ENCODE peak calls at places on chromosomes 4 and X, in four cellular contexts. R, X, K and C are unnamed samples.

GRCh38 chrX:471239-471638 is 84.5 kb upstream of the PPP2R3B start:
- DNase-seq in R (no peak), X (no peak), K (peak), C (no peak)

GRCh38 chrX:49308604-49309269 is 5.3 kb downstream of the GAGE10 start:
- DNase-seq in R (no peak), X (no peak), K (peak), C (no peak)

GRCh38 chrX:8254386-8254785 is 83.3 kb upstream of the VCX2 start:
- DNase-seq in R (no peak), X (no peak), K (no peak), C (no peak)

GRCh38 chr4:4968161-4968757 is 51.0 kb downstream of the CYTL1 start:
- DNase-seq in R (no peak), X (no peak), K (peak), C (no peak)

GRCh38 chr4:183971938-183972490 is 66.9 kb downstream of the STOX2 start:
- DNase-seq in R (no peak), X (peak), K (no peak), C (no peak)

GRCh38 chr4:93436000-93436626 is 392.4 kb upstream of the ATOH1 start:
- DNase-seq in R (no peak), X (no peak), K (no peak), C (no peak)

GRCh38 chrX:13688384-13688771 is 550 bp upstream of the RAB9A start:
- DNase-seq in R (no peak), X (no peak), K (no peak), C (no peak)

GRCh38 chr4:72302981-72303704 is 265.9 kb downstream of the ADAMTS3 start:
- DNase-seq in R (peak), X (no peak), K (peak), C (peak)

GRCh38 chrX:131734621-131735020 is 190.7 kb downstream of the OR13H1 start:
- DNase-seq in R (peak), X (no peak), K (no peak), C (no peak)

GRCh38 chr4:17722361-17722710 is 59.1 kb downstream of the FAM184B start:
- DNase-seq in R (no peak), X (peak), K (no peak), C (no peak)

GRCh38 chr4:36348403-36348938 is 67.1 kb downstream of the DTHD1 start:
- DNase-seq in R (no peak), X (no peak), K (no peak), C (no peak)

GRCh38 chr4:89249313-89249712 is 58.3 kb downstream of the GPRIN3 start:
- DNase-seq in R (no peak), X (no peak), K (no peak), C (no peak)

GRCh38 chr4:67549123-67549522 is 3.8 kb upstream of the CENPC start:
- DNase-seq in R (no peak), X (no peak), K (no peak), C (no peak)

GRCh38 chr4:55184600-55185523 is 59.5 kb upstream of the KDR start:
- DNase-seq in R (no peak), X (no peak), K (peak), C (peak)